ENCODE peak calls at places on chromosomes 13 and 19, in four cellular contexts. One of them, this sample, is unnamed.

GRCh38 chr13:108346376-108346775 is 76.9 kb downstream of the TNFSF13B start:
- DNase-seq in left ventricle myocardium inferior: no peak
- DNase-seq in fibroblast of lung: no peak
- DNase-seq in heart left ventricle: no peak
- DNase-seq in this sample: no peak

GRCh38 chr19:48874309-48875135 is 2.3 kb downstream of the PPP1R15A start:
- DNase-seq in left ventricle myocardium inferior: no peak
- DNase-seq in fibroblast of lung: peak; percentile 76
- DNase-seq in heart left ventricle: no peak
- DNase-seq in this sample: peak; percentile 67

GRCh38 chr13:31131470-31131961 is 30.2 kb downstream of the HSPH1 start:
- DNase-seq in left ventricle myocardium inferior: no peak
- DNase-seq in fibroblast of lung: no peak
- DNase-seq in heart left ventricle: no peak
- DNase-seq in this sample: no peak

GRCh38 chr13:101930331-101930730 is 471.5 kb downstream of the FGF14 start:
- DNase-seq in left ventricle myocardium inferior: no peak
- DNase-seq in fibroblast of lung: peak; percentile 2
- DNase-seq in heart left ventricle: no peak
- DNase-seq in this sample: no peak

GRCh38 chr13:24203726-24204295 is 43.3 kb downstream of the SPATA13 start:
- DNase-seq in left ventricle myocardium inferior: no peak
- DNase-seq in fibroblast of lung: no peak
- DNase-seq in heart left ventricle: no peak
- DNase-seq in this sample: no peak

GRCh38 chr19:43910884-43911283 is 24.2 kb downstream of the ZNF45 start:
- DNase-seq in left ventricle myocardium inferior: no peak
- DNase-seq in fibroblast of lung: no peak
- DNase-seq in heart left ventricle: no peak
- DNase-seq in this sample: no peak

GRCh38 chr19:29622191-29623070 is 16.3 kb downstream of the POP4 start:
- DNase-seq in left ventricle myocardium inferior: no peak
- DNase-seq in fibroblast of lung: no peak
- DNase-seq in heart left ventricle: no peak
- DNase-seq in this sample: no peak

GRCh38 chr13:50617134-50617721 is 226.3 kb downstream of the DLEU7 start:
- DNase-seq in left ventricle myocardium inferior: no peak
- DNase-seq in fibroblast of lung: peak; percentile 84
- DNase-seq in heart left ventricle: no peak
- DNase-seq in this sample: no peak

GRCh38 chr19:32581704-32582164 is 744 bp downstream of the PDCD5 start:
- DNase-seq in left ventricle myocardium inferior: peak; percentile 27
- DNase-seq in fibroblast of lung: peak; percentile 38
- DNase-seq in heart left ventricle: peak; percentile 44
- DNase-seq in this sample: no peak

GRCh38 chr13:79528759-79529191 is 47.8 kb downstream of the NDFIP2 start:
- DNase-seq in left ventricle myocardium inferior: no peak
- DNase-seq in fibroblast of lung: no peak
- DNase-seq in heart left ventricle: no peak
- DNase-seq in this sample: no peak

DNA sequence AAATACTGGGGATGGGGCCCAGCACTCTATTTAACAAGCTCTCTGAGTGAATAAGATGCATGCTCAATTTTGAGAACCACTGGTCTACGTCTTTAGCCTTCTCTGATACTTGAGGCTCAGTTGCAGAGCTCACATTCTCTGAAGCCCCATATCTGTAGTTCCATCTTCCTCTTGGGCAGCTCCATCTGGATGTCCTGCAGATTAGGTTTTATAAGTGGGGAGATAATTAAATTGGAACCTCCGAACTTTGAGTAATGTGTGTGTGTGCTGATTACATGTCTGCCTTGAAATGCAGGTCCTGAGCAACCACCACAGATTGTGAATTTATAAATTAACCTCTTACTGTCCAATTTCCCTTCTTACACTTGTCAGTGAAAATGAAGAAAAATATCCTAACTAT is 7.2 kb upstream of the RASL11A start:
- DNase-seq in left ventricle myocardium inferior: no peak
- DNase-seq in fibroblast of lung: no peak
- DNase-seq in heart left ventricle: no peak
- DNase-seq in this sample: no peak
- H3K27me3 ChIP-seq in left ventricle myocardium inferior: no peaks in the 10 kb centered on the region
- H3K27me3 ChIP-seq in fibroblast of lung: no peaks in the 10 kb centered on the region
- H3K27me3 ChIP-seq in heart left ventricle: no peaks in the 10 kb centered on the region
- H3K27me3 ChIP-seq in this sample: no peaks in the 10 kb centered on the region

DNA sequence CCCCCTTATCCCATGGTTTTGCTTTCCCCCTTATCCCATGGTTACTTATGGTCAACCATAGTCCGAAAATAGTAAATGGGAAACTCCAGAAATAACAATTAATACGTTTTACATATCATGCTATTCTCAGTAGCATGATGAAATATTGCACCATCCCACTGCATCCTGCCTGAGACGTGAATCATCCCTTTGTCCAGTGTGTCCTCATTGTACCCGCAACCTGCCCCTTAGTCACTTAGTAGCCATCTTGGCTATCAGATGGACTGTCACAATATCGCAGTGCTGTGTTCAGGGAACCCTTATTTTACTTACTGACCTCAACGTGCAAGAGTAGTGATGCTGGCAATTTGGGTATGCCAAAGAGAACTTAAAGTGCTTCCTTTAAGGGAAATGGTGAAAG is 10.5 kb upstream of the NBEA start:
- DNase-seq in left ventricle myocardium inferior: no peak
- DNase-seq in fibroblast of lung: peak; percentile 17
- DNase-seq in heart left ventricle: no peak
- DNase-seq in this sample: no peak
- H3K27ac ChIP-seq in left ventricle myocardium inferior: no peak overlapping the region
- H3K27ac ChIP-seq in fibroblast of lung: no peak overlapping the region
- H3K27ac ChIP-seq in heart left ventricle: no peak overlapping the region
- H3K27ac ChIP-seq in this sample: no peak overlapping the region

DNA sequence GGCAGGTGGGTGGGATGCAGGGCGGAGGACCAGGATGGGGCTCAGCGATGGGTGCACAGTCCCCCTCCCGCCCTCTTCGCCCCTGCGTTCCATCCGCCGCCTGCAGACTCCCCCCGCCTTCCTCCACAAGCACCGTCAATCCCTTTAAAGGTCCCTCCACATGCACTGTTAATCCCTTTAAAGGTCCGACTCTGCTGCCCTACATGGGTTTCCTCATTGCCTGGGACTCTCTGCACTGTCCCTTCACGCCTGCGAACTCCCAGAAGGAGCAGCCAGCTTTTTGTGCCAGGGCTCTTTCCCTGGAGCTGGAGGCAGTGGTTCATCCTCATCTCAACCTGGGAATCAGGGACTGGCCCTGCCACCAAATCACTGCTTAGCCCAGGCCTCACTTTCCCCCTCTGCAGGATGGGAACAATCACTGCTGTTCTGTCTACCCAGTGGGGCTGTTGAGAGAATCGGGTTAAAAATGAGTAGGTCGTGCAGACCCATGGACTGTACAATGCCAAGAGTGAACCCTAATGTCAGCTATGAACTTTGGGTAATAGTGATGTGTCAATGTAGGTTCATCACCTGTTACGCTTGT is 20.4 kb downstream of the ZNF574 start:
- DNase-seq in left ventricle myocardium inferior: no peak
- DNase-seq in fibroblast of lung: no peak
- DNase-seq in heart left ventricle: no peak
- DNase-seq in this sample: no peak
- H3K36me3 ChIP-seq in left ventricle myocardium inferior: no peaks in the 10 kb centered on the region
- H3K36me3 ChIP-seq in fibroblast of lung: no peaks in the 10 kb centered on the region
- H3K36me3 ChIP-seq in heart left ventricle: no peaks in the 10 kb centered on the region
- H3K36me3 ChIP-seq in this sample: no peaks in the 10 kb centered on the region

GRCh38 chr19:19404879-19405860 is at the start of gene GATAD2A:
- DNase-seq in left ventricle myocardium inferior: peak; percentile 93
- DNase-seq in fibroblast of lung: peak; percentile 86
- DNase-seq in heart left ventricle: peak; percentile 95
- DNase-seq in this sample: peak; percentile 98
- H3K27me3 ChIP-seq in left ventricle myocardium inferior: no peaks in the 10 kb centered on the region
- H3K27me3 ChIP-seq in fibroblast of lung: no peaks in the 10 kb centered on the region
- H3K27me3 ChIP-seq in heart left ventricle: no peaks in the 10 kb centered on the region
- H3K27me3 ChIP-seq in this sample: no peaks in the 10 kb centered on the region

DNA sequence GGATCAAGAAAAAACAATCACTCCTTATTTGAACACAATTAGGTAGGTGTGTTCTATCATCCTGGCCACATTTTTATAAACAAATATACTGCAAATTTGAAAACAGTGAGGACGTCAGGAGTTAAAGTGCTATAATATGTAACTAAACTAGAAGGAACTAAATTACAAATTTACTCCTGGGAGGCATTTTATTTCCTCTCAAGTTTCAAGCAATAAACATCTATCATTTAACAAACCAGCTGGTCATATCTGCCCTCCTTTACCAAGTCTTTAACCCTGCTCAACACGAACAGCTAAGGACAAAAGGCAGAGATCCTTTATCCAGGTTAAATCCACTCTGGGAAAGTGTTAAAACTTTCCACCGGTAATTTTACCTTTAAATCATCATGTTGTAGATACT is 26.5 kb downstream of the ANKRD10 start:
- DNase-seq in left ventricle myocardium inferior: no peak
- DNase-seq in fibroblast of lung: no peak
- DNase-seq in heart left ventricle: no peak
- DNase-seq in this sample: no peak
- H3K27ac ChIP-seq in left ventricle myocardium inferior: peak overlapping the region; percentile 13
- H3K27ac ChIP-seq in fibroblast of lung: no peak overlapping the region
- H3K27ac ChIP-seq in heart left ventricle: no peak overlapping the region
- H3K27ac ChIP-seq in this sample: no peak overlapping the region